ENCODE peak calls at places on chromosomes 13 and 19, in four cellular contexts. One of them, this sample, is unnamed.

GRCh38 chr19:7294571-7295212 is 478 bp upstream of the INSR start:
- DNase-seq in K562: peak
- DNase-seq in endothelial cell of umbilical vein: peak
- DNase-seq in GM12878: no peak
- DNase-seq in this sample: peak

GRCh38 chr13:32642316-32642715 is 56.1 kb downstream of the PDS5B start:
- DNase-seq in GM12878: no peak
- DNase-seq in endothelial cell of umbilical vein: peak
- DNase-seq in K562: no peak
- DNase-seq in this sample: no peak

GRCh38 chr19:53130506-53130905 is 2.2 kb downstream of the ZNF415 start:
- DNase-seq in GM12878: no peak
- DNase-seq in K562: no peak
- DNase-seq in endothelial cell of umbilical vein: no peak
- DNase-seq in this sample: no peak

GRCh38 chr13:52809310-52809769 is 39.1 kb downstream of the PCDH8 start:
- DNase-seq in endothelial cell of umbilical vein: peak
- DNase-seq in K562: peak
- DNase-seq in GM12878: peak
- DNase-seq in this sample: peak

GRCh38 chr13:76029088-76029487 is 393.0 kb downstream of the LMO7 start:
- DNase-seq in GM12878: no peak
- DNase-seq in endothelial cell of umbilical vein: no peak
- DNase-seq in K562: no peak
- DNase-seq in this sample: no peak

GRCh38 chr13:47211106-47211505 is 314.3 kb upstream of the HTR2A start:
- DNase-seq in K562: no peak
- DNase-seq in endothelial cell of umbilical vein: no peak
- DNase-seq in GM12878: no peak
- DNase-seq in this sample: peak

GRCh38 chr19:35894342-35894741 is 6.0 kb downstream of the NFKBID start:
- DNase-seq in endothelial cell of umbilical vein: no peak
- DNase-seq in GM12878: no peak
- DNase-seq in K562: no peak
- DNase-seq in this sample: no peak

GRCh38 chr13:54232700-54233099 is 1204.1 kb downstream of the OLFM4 start:
- DNase-seq in K562: no peak
- DNase-seq in GM12878: no peak
- DNase-seq in endothelial cell of umbilical vein: no peak
- DNase-seq in this sample: no peak

GRCh38 chr19:38032151-38032550 is 125.1 kb downstream of the SIPA1L3 start:
- DNase-seq in GM12878: no peak
- DNase-seq in K562: no peak
- DNase-seq in endothelial cell of umbilical vein: no peak
- DNase-seq in this sample: peak

GRCh38 chr19:49425922-49426592 is 869 bp downstream of the GFY start:
- DNase-seq in endothelial cell of umbilical vein: no peak
- DNase-seq in GM12878: no peak
- DNase-seq in K562: peak
- DNase-seq in this sample: no peak

GRCh38 chr19:44883962-44884361 is 7.1 kb upstream of the TOMM40 start:
- DNase-seq in K562: no peak
- DNase-seq in endothelial cell of umbilical vein: no peak
- DNase-seq in GM12878: no peak
- DNase-seq in this sample: no peak

GRCh38 chr19:44722131-44723121 is 23.5 kb downstream of the CEACAM16 start:
- DNase-seq in K562: no peak
- DNase-seq in GM12878: peak
- DNase-seq in endothelial cell of umbilical vein: peak
- DNase-seq in this sample: no peak

GRCh38 chr19:35076657-35077056 is 35.1 kb downstream of the HPN start:
- DNase-seq in endothelial cell of umbilical vein: no peak
- DNase-seq in GM12878: no peak
- DNase-seq in K562: no peak
- DNase-seq in this sample: no peak

GRCh38 chr19:750640-751423 is at the start of gene MISP:
- DNase-seq in GM12878: no peak
- DNase-seq in K562: peak
- DNase-seq in endothelial cell of umbilical vein: no peak
- DNase-seq in this sample: no peak

GRCh38 chr19:49157445-49158224 is at the start of gene TRPM4:
- DNase-seq in endothelial cell of umbilical vein: peak
- DNase-seq in GM12878: no peak
- DNase-seq in K562: peak
- DNase-seq in this sample: peak

GRCh38 chr13:103282571-103283450 is 216.6 kb upstream of the SLC10A2 start:
- DNase-seq in endothelial cell of umbilical vein: no peak
- DNase-seq in GM12878: no peak
- DNase-seq in K562: no peak
- DNase-seq in this sample: peak
- TF ChIP-seq FOS in endothelial cell of umbilical vein: no peak
- TF ChIP-seq FOS in GM12878: no peak
- TF ChIP-seq FOS in K562: no peak
- TF ChIP-seq FOS in this sample: no peak

GRCh38 chr19:4896372-4896771 is 6.3 kb downstream of the ARRDC5 start:
- DNase-seq in GM12878: no peak
- DNase-seq in endothelial cell of umbilical vein: no peak
- DNase-seq in K562: no peak
- DNase-seq in this sample: peak
- TF ChIP-seq FOS in GM12878: no peak
- TF ChIP-seq FOS in endothelial cell of umbilical vein: no peak
- TF ChIP-seq FOS in K562: no peak
- TF ChIP-seq FOS in this sample: no peak

GRCh38 chr19:39156230-39156890 is 30.8 kb downstream of the PAK4 start:
- DNase-seq in endothelial cell of umbilical vein: no peak
- DNase-seq in GM12878: no peak
- DNase-seq in K562: peak
- DNase-seq in this sample: peak

GRCh38 chr19:39155114-39155700 is 29.6 kb downstream of the PAK4 start:
- DNase-seq in endothelial cell of umbilical vein: no peak
- DNase-seq in GM12878: no peak
- DNase-seq in K562: no peak
- DNase-seq in this sample: no peak

GRCh38 chr19:39154084-39154625 is 28.6 kb downstream of the PAK4 start:
- DNase-seq in K562: no peak
- DNase-seq in GM12878: no peak
- DNase-seq in endothelial cell of umbilical vein: no peak
- DNase-seq in this sample: no peak

GRCh38 chr19:39155741-39156140 is 30.2 kb downstream of the PAK4 start:
- DNase-seq in endothelial cell of umbilical vein: no peak
- DNase-seq in K562: no peak
- DNase-seq in GM12878: no peak
- DNase-seq in this sample: no peak

DNA sequence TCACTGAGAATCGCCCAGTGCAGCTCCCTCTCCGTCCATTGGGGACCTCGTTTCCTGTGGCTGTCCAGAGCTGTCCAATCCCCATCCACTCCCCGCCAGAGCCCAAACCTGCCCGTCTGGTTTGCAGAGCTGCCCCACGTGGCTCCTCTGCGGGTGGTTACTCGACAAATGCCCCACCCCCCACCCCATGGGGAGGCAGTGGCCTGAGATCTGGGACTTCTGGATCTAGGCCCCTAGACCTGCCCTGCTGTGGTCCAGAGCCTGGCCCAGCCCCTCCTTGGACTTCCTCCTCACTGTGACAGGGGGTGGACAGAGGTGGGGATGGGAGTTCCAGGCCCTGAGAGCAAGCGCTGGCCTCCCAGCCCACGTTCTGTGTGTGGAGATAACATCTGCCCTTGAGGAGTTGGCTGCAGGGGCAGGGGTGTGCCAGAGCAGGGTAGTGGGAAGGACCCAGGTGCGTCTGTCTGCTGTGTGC is 29.1 kb downstream of the PAK4 start:
- DNase-seq in endothelial cell of umbilical vein: no peak
- DNase-seq in GM12878: no peak
- DNase-seq in K562: peak
- DNase-seq in this sample: no peak
- TF ChIP-seq FOS in endothelial cell of umbilical vein: no peak
- TF ChIP-seq FOS in GM12878: no peak
- TF ChIP-seq FOS in K562: no peak
- TF ChIP-seq FOS in this sample: no peak

GRCh38 chr19:56309511-56310185 is 5.0 kb downstream of the ZSCAN5A start:
- DNase-seq in K562: peak
- DNase-seq in GM12878: no peak
- DNase-seq in endothelial cell of umbilical vein: peak
- DNase-seq in this sample: peak
- TF ChIP-seq FOS in K562: no peak
- TF ChIP-seq FOS in GM12878: no peak
- TF ChIP-seq FOS in endothelial cell of umbilical vein: no peak
- TF ChIP-seq FOS in this sample: no peak

DNA sequence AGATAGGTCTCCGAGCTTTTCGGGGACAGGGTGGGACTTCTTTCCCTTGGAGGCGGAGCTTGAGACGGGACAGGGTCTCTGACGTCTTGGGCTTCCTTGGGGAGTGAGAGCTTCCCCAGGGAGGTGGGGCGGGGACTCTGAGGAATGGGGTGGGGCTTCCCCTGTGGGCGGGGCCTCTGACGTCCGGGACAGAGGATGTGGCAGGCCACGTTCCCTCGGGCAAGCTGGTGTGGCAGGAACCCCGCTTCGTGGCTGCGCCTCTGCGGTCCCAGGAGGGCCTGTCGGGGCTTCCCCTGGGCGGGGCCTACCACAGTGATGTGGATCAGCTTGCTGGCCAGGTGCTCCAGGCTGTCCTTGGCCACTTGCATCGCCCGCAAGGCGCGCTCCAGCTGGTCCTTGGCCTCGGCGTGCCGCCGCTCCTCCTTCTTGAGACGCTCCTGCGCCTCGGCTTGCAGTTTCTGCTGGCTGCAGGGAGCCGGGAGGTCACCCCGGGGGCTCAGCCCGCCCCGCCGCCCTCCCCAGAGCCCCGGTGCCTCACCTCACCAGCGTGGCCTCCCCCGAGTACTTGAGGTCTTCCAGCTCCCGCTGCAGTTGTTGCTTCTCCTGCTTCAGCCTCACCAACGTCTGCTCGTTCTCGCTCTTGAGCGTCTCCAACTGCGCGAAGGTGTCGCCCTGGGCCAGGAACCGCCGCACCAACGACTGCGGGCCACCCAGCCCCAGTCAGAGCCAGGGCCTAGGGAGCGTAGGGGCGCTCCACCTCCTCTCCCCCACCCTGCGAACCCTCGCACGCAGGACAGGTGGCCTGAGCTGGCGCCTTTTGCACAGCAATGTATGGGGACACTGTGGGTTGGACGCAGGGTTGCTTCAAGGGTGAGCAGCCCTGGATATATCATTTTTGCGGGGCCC is 3.3 kb upstream of the RGL3 start:
- DNase-seq in K562: peak
- DNase-seq in GM12878: peak
- DNase-seq in endothelial cell of umbilical vein: peak
- DNase-seq in this sample: no peak
- TF ChIP-seq FOS in K562: no peak
- TF ChIP-seq FOS in GM12878: no peak
- TF ChIP-seq FOS in endothelial cell of umbilical vein: no peak
- TF ChIP-seq FOS in this sample: no peak

GRCh38 chr13:34345601-34345939 is 527.6 kb downstream of the RFC3 start:
- DNase-seq in endothelial cell of umbilical vein: no peak
- DNase-seq in GM12878: no peak
- DNase-seq in K562: no peak
- DNase-seq in this sample: no peak
- TF ChIP-seq FOS in endothelial cell of umbilical vein: no peak
- TF ChIP-seq FOS in GM12878: no peak
- TF ChIP-seq FOS in K562: no peak
- TF ChIP-seq FOS in this sample: no peak

GRCh38 chr13:110373617-110374016 is 66.5 kb downstream of the COL4A2 start:
- DNase-seq in endothelial cell of umbilical vein: no peak
- DNase-seq in K562: no peak
- DNase-seq in GM12878: no peak
- DNase-seq in this sample: no peak

GRCh38 chr13:110374644-110375370 is 67.7 kb downstream of the COL4A2 start:
- DNase-seq in K562: no peak
- DNase-seq in endothelial cell of umbilical vein: no peak
- DNase-seq in GM12878: no peak
- DNase-seq in this sample: no peak

GRCh38 chr13:110369400-110369799 is 62.3 kb downstream of the COL4A2 start:
- DNase-seq in K562: no peak
- DNase-seq in GM12878: no peak
- DNase-seq in endothelial cell of umbilical vein: no peak
- DNase-seq in this sample: no peak

GRCh38 chr13:110372676-110373075 is 65.6 kb downstream of the COL4A2 start:
- DNase-seq in endothelial cell of umbilical vein: peak
- DNase-seq in GM12878: no peak
- DNase-seq in K562: no peak
- DNase-seq in this sample: no peak

DNA sequence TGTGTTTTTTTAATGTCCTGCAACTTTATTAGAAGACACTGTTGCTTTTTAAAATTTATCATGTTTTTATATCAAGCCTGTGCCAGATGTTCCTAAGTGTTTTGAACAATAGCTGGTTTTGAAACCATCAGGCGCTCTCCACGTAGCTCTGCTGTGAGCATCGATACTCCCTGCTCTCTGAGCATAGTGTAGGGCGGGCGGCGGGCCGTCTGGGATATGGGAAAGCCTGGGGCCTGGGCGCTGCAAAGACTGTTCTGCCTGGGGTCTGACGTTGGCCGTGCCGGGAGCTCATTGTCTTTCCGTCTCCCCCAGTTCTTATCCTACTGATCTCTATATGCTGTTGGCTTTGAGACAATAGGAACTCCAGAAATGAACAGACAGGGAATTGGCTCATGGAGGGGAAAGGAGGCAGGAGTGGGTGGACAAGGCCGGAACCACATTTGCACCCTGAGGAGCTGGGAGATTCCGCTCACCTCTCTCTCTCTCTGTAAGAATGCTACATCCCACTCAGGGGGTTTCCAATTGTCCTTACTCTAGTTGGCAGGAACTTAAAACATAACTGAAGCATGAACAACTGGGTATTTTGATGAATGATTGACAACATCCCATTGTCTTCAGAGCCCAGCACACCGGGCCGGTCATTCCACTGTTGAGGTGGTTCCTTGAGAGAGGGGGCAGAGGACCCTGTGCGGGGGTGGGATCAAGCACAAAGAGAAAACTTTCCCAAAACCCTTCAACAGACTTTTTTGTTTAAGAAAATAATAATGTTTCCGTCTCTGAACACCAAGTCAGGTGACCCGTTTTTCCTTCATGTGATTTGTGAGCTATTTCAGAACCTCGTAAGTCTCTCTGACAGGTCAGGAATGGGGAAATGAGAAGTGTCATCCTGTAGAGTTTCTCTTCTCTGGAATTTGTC is 64.7 kb downstream of the COL4A2 start:
- DNase-seq in endothelial cell of umbilical vein: peak
- DNase-seq in K562: no peak
- DNase-seq in GM12878: peak
- DNase-seq in this sample: peak
- TF ChIP-seq FOS in endothelial cell of umbilical vein: no peak
- TF ChIP-seq FOS in K562: no peak
- TF ChIP-seq FOS in GM12878: no peak
- TF ChIP-seq FOS in this sample: no peak

This sample was measured in IMR-90.